ENCODE peak calls at places on chromosomes 16 and 17, in nine cellular contexts. One of them, this sample, is unnamed.

GRCh38 chr16:78473031-78473699 is 373.7 kb downstream of the WWOX start:
- DNase-seq in HL-60: no peak
- DNase-seq in cortex of kidney: no peak
- DNase-seq in NCI-H2029: no peak
- DNase-seq in anterior cingulate cortex: no peak
- DNase-seq in heart right ventricle: no peak
- DNase-seq in GM23248: no peak
- DNase-seq in endothelial cell: no peak
- DNase-seq in NCI-H345: no peak
- DNase-seq in this sample: no peak

GRCh38 chr17:77842148-77842905 is 116.2 kb upstream of the TNRC6C start:
- DNase-seq in cortex of kidney: no peak
- DNase-seq in NCI-H2029: peak; percentile 40
- DNase-seq in endothelial cell: no peak
- DNase-seq in anterior cingulate cortex: no peak
- DNase-seq in heart right ventricle: no peak
- DNase-seq in HL-60: no peak
- DNase-seq in NCI-H345: peak; percentile 74
- DNase-seq in GM23248: peak; percentile 75
- DNase-seq in this sample: no peak

GRCh38 chr16:66342294-66342900 is 24.1 kb upstream of the CDH5 start:
- DNase-seq in GM23248: peak; percentile 44
- DNase-seq in NCI-H345: no peak
- DNase-seq in anterior cingulate cortex: no peak
- DNase-seq in endothelial cell: peak; percentile 83
- DNase-seq in NCI-H2029: no peak
- DNase-seq in heart right ventricle: no peak
- DNase-seq in HL-60: no peak
- DNase-seq in cortex of kidney: no peak
- DNase-seq in this sample: no peak

GRCh38 chr17:83067718-83068261 is 11.6 kb upstream of the METRNL start:
- DNase-seq in GM23248: peak; percentile 61
- DNase-seq in heart right ventricle: no peak
- DNase-seq in NCI-H2029: no peak
- DNase-seq in endothelial cell: no peak
- DNase-seq in cortex of kidney: no peak
- DNase-seq in NCI-H345: peak; percentile 13
- DNase-seq in anterior cingulate cortex: no peak
- DNase-seq in HL-60: no peak
- DNase-seq in this sample: no peak

GRCh38 chr17:78408476-78409020 is 30.1 kb downstream of the PGS1 start:
- DNase-seq in endothelial cell: no peak
- DNase-seq in anterior cingulate cortex: no peak
- DNase-seq in GM23248: no peak
- DNase-seq in NCI-H2029: no peak
- DNase-seq in cortex of kidney: no peak
- DNase-seq in HL-60: no peak
- DNase-seq in heart right ventricle: no peak
- DNase-seq in NCI-H345: no peak
- DNase-seq in this sample: no peak

GRCh38 chr16:67445441-67445912 is 14.6 kb downstream of the HSD11B2 start:
- DNase-seq in heart right ventricle: peak; percentile 51
- DNase-seq in cortex of kidney: no peak
- DNase-seq in anterior cingulate cortex: no peak
- DNase-seq in NCI-H345: no peak
- DNase-seq in NCI-H2029: no peak
- DNase-seq in endothelial cell: no peak
- DNase-seq in HL-60: no peak
- DNase-seq in GM23248: no peak
- DNase-seq in this sample: no peak

GRCh38 chr16:14244344-14245010 is 173.4 kb downstream of the MRTFB start:
- DNase-seq in NCI-H345: no peak
- DNase-seq in endothelial cell: no peak
- DNase-seq in HL-60: no peak
- DNase-seq in cortex of kidney: no peak
- DNase-seq in GM23248: peak; percentile 10
- DNase-seq in anterior cingulate cortex: no peak
- DNase-seq in heart right ventricle: no peak
- DNase-seq in NCI-H2029: no peak
- DNase-seq in this sample: no peak

GRCh38 chr17:74089869-74090464 is 113.5 kb upstream of the RPL38 start:
- DNase-seq in endothelial cell: peak; percentile 54
- DNase-seq in anterior cingulate cortex: no peak
- DNase-seq in NCI-H345: peak; percentile 77
- DNase-seq in heart right ventricle: no peak
- DNase-seq in cortex of kidney: no peak
- DNase-seq in HL-60: peak; percentile 71
- DNase-seq in NCI-H2029: peak; percentile 50
- DNase-seq in GM23248: peak; percentile 56
- DNase-seq in this sample: peak; percentile 11

GRCh38 chr16:85757341-85757822 is 6.5 kb upstream of the C16orf74 start:
- DNase-seq in HL-60: no peak
- DNase-seq in anterior cingulate cortex: no peak
- DNase-seq in endothelial cell: no peak
- DNase-seq in heart right ventricle: no peak
- DNase-seq in cortex of kidney: no peak
- DNase-seq in NCI-H2029: no peak
- DNase-seq in GM23248: peak; percentile 50
- DNase-seq in NCI-H345: no peak
- DNase-seq in this sample: no peak

GRCh38 chr17:68085751-68086445 is 50.4 kb downstream of the KPNA2 start:
- DNase-seq in cortex of kidney: no peak
- DNase-seq in NCI-H345: no peak
- DNase-seq in NCI-H2029: no peak
- DNase-seq in heart right ventricle: no peak
- DNase-seq in GM23248: no peak
- DNase-seq in anterior cingulate cortex: no peak
- DNase-seq in HL-60: peak; percentile 54
- DNase-seq in endothelial cell: no peak
- DNase-seq in this sample: no peak

GRCh38 chr17:80315517-80316182 is 55.0 kb downstream of the RNF213 start:
- DNase-seq in NCI-H345: no peak
- DNase-seq in endothelial cell: no peak
- DNase-seq in anterior cingulate cortex: no peak
- DNase-seq in NCI-H2029: no peak
- DNase-seq in GM23248: no peak
- DNase-seq in heart right ventricle: no peak
- DNase-seq in cortex of kidney: no peak
- DNase-seq in HL-60: no peak
- DNase-seq in this sample: no peak

GRCh38 chr17:82334622-82335394 is 1.2 kb upstream of the SECTM1 start:
- DNase-seq in cortex of kidney: no peak
- DNase-seq in HL-60: no peak
- DNase-seq in NCI-H2029: peak; percentile 59
- DNase-seq in NCI-H345: no peak
- DNase-seq in endothelial cell: no peak
- DNase-seq in anterior cingulate cortex: no peak
- DNase-seq in heart right ventricle: no peak
- DNase-seq in GM23248: peak; percentile 43
- DNase-seq in this sample: no peak

GRCh38 chr17:50615818-50616217 is 18.9 kb upstream of the ABCC3 start:
- DNase-seq in anterior cingulate cortex: no peak
- DNase-seq in cortex of kidney: no peak
- DNase-seq in NCI-H345: no peak
- DNase-seq in endothelial cell: no peak
- DNase-seq in heart right ventricle: no peak
- DNase-seq in HL-60: no peak
- DNase-seq in GM23248: peak; percentile 59
- DNase-seq in NCI-H2029: no peak
- DNase-seq in this sample: no peak

GRCh38 chr16:30356401-30357084 is 1.4 kb upstream of the CD2BP2 start:
- DNase-seq in NCI-H2029: peak; percentile 75
- DNase-seq in HL-60: no peak
- DNase-seq in endothelial cell: no peak
- DNase-seq in anterior cingulate cortex: no peak
- DNase-seq in cortex of kidney: no peak
- DNase-seq in heart right ventricle: no peak
- DNase-seq in NCI-H345: peak; percentile 28
- DNase-seq in GM23248: peak; percentile 14
- DNase-seq in this sample: no peak

GRCh38 chr17:48601528-48602430 is 3.0 kb downstream of the HOXB6 start:
- DNase-seq in GM23248: no peak
- DNase-seq in HL-60: no peak
- DNase-seq in NCI-H345: no peak
- DNase-seq in cortex of kidney: no peak
- DNase-seq in anterior cingulate cortex: no peak
- DNase-seq in endothelial cell: no peak
- DNase-seq in NCI-H2029: no peak
- DNase-seq in heart right ventricle: no peak
- DNase-seq in this sample: no peak

GRCh38 chr17:11921296-11921695 is 76.0 kb downstream of the ZNF18 start:
- DNase-seq in GM23248: no peak
- DNase-seq in anterior cingulate cortex: no peak
- DNase-seq in HL-60: no peak
- DNase-seq in NCI-H2029: no peak
- DNase-seq in cortex of kidney: no peak
- DNase-seq in endothelial cell: no peak
- DNase-seq in heart right ventricle: no peak
- DNase-seq in NCI-H345: no peak
- DNase-seq in this sample: no peak

GRCh38 chr17:75557075-75557851 is 30.3 kb upstream of the MYO15B start:
- DNase-seq in endothelial cell: no peak
- DNase-seq in anterior cingulate cortex: peak; percentile 15
- DNase-seq in heart right ventricle: no peak
- DNase-seq in NCI-H2029: no peak
- DNase-seq in GM23248: peak; percentile 32
- DNase-seq in cortex of kidney: no peak
- DNase-seq in HL-60: no peak
- DNase-seq in NCI-H345: no peak
- DNase-seq in this sample: peak; percentile 85

GRCh38 chr17:12140685-12141084 is 120.0 kb downstream of the MAP2K4 start:
- DNase-seq in HL-60: no peak
- DNase-seq in heart right ventricle: no peak
- DNase-seq in NCI-H2029: no peak
- DNase-seq in anterior cingulate cortex: no peak
- DNase-seq in GM23248: no peak
- DNase-seq in endothelial cell: no peak
- DNase-seq in cortex of kidney: no peak
- DNase-seq in NCI-H345: no peak
- DNase-seq in this sample: no peak

This sample was measured in putamen.